ENCODE peak calls at places on chromosome 16, in ten cellular contexts. X is SJSA1; K is tibial artery; E is naive thymus-derived CD4-positive, alpha-beta T cell; R is GM23338; N is right lobe of liver; L is upper lobe of left lung; O is foreskin keratinocyte; Y is psoas muscle; D is HCT116. W is an unnamed sample. For H3K27me3 and H3K4me1, the result is how much of the 10 kb centered on the place peaks cover.

GRCh38 chr16:73176577-73177013 is 128.7 kb upstream of the ZFHX3 start:
- DNase-seq in D (peak), L (no peak), E (no peak), R (no peak), Y (no peak), X (no peak), N (no peak), K (no peak), O (peak), W (no peak)

GRCh38 chr16:87703835-87704375 is 61.9 kb downstream of the KLHDC4 start:
- DNase-seq in E (no peak), O (no peak), X (no peak), Y (no peak), D (no peak), N (no peak), R (no peak), L (no peak), K (no peak), W (no peak)

GRCh38 chr16:5042574-5043171 is 8.9 kb upstream of the NAGPA start:
- DNase-seq in R (peak), X (no peak), E (no peak), N (no peak), D (peak), K (no peak), O (peak), Y (no peak), L (no peak), W (no peak)

GRCh38 chr16:88484505-88485365 is 31.7 kb downstream of the ZFPM1 start:
- DNase-seq in Y (no peak), N (no peak), X (no peak), D (no peak), L (peak), E (no peak), O (no peak), R (no peak), K (no peak), W (no peak)

GRCh38 chr16:57504491-57504890 is 18.2 kb upstream of the DOK4 start:
- DNase-seq in R (no peak), N (no peak), K (no peak), Y (peak), O (no peak), E (no peak), X (no peak), L (no peak), D (no peak), W (no peak)

GRCh38 chr16:63361032-63361624 is 1324.9 kb upstream of the CDH8 start:
- DNase-seq in O (peak), K (no peak), N (no peak), X (no peak), Y (no peak), L (no peak), E (no peak), D (peak), R (peak), W (no peak)

GRCh38 chr16:87789437-87790277 is 23.9 kb upstream of the KLHDC4 start:
- DNase-seq in Y (peak), D (no peak), O (peak), L (no peak), K (no peak), X (peak), N (peak), E (no peak), R (no peak), W (no peak)

GRCh38 chr16:27369806-27370205 is 32.2 kb upstream of the IL21R start:
- DNase-seq in X (no peak), E (no peak), Y (no peak), D (no peak), R (no peak), O (no peak), L (no peak), N (no peak), K (no peak), W (no peak)

GRCh38 chr16:58459344-58460218 is 40.4 kb upstream of the NDRG4 start:
- DNase-seq in K (no peak), R (no peak), O (peak), D (peak), E (no peak), N (no peak), Y (no peak), L (no peak), X (no peak), W (no peak)

GRCh38 chr16:65312071-65312470 is 190.2 kb upstream of the CDH11 start:
- DNase-seq in N (no peak), E (no peak), K (no peak), R (no peak), O (no peak), D (no peak), L (no peak), X (no peak), Y (no peak), W (no peak)

GRCh38 chr16:51971184-51971583 is 575.8 kb downstream of the TOX3 start:
- DNase-seq in N (no peak), D (no peak), O (peak), E (no peak), L (no peak), X (no peak), Y (no peak), K (no peak), R (peak), W (no peak)

GRCh38 chr16:68179196-68179795 is 56.6 kb downstream of the ESRP2 start:
- DNase-seq in X (no peak), E (no peak), D (no peak), O (no peak), L (no peak), K (no peak), Y (no peak), R (no peak), N (no peak), W (no peak)

GRCh38 chr16:86100205-86101134 is 201.5 kb downstream of the IRF8 start:
- DNase-seq in X (peak), N (peak), R (no peak), O (no peak), D (no peak), L (no peak), K (no peak), E (no peak), Y (no peak), W (no peak)

GRCh38 chr16:66328282-66328681 is 38.2 kb upstream of the CDH5 start:
- DNase-seq in O (no peak), X (no peak), Y (no peak), R (no peak), D (no peak), N (no peak), E (no peak), K (no peak), L (peak), W (no peak)

GRCh38 chr16:81469710-81470481 is 25.3 kb downstream of the CMIP start:
- DNase-seq in R (no peak), Y (no peak), E (peak), X (no peak), L (peak), O (no peak), D (no peak), N (no peak), K (no peak), W (peak)

GRCh38 chr16:66296591-66296990 is 69.9 kb upstream of the CDH5 start:
- DNase-seq in D (no peak), L (no peak), Y (no peak), E (no peak), X (peak), K (no peak), O (no peak), N (no peak), R (no peak), W (no peak)

GRCh38 chr16:29318037-29318436 is 88.5 kb downstream of the NPIPB11 start:
- DNase-seq in K (no peak), Y (no peak), O (no peak), E (no peak), X (no peak), L (peak), R (no peak), D (no peak), N (no peak), W (no peak)

GRCh38 chr16:53433930-53434435 is 288 bp upstream of the RBL2 start:
- DNase-seq in X (no peak), O (peak), D (peak), N (no peak), E (no peak), R (no peak), Y (no peak), L (no peak), K (no peak), W (no peak)
- H3K27ac ChIP-seq in X (peak), O (peak), D (peak), N (peak), E (peak), R (peak), Y (peak), L (peak), K (peak), W (peak)

DNA sequence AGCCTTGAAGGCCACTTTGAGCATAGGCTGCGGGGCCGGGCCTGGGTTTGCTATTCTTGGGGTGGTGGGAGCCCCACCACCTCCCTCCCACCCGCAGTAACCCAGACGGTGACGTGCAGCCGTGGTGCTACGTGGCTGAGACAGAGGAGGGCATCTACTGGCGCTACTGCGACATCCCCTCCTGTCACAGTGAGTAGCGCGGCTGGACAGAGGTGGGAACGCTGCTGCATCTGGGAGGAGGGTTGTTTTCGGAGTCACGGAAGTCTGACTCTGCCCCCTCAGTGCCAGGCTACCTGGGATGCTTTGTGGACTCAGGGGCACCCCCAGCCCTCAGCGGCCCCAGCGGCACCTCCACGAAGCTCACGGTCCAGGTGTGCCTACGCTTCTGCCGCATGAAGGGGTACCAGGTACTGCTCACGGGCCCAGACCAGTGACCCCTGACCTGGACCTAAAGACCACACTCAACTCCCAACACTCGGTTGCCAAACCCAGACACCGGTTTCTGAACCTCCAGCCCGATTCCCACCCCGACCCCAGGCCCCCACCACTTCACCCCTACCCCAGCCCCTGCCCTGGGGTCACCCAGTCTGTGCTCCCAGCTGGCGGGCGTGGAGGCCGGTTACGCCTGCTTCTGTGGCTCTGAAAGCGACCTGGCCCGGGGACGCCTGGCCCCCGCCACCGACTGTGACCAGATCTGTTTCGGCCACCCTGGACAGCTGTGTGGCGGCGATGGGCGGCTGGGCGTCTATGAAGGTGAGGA is 2.1 kb downstream of the KREMEN2 start:
- DNase-seq in O (no peak), L (peak), D (no peak), E (no peak), N (no peak), Y (no peak), R (no peak), K (no peak), X (no peak), W (no peak)
- H3K27me3 ChIP-seq in O (under half), L (under half), D (under half), E (under half), N (under half), Y (under half), R (half or more), K (half or more), X (under half), W (under half)

GRCh38 chr16:84836967-84837366 is 17.2 kb downstream of the CRISPLD2 start:
- DNase-seq in R (no peak), E (no peak), O (no peak), X (no peak), L (no peak), D (no peak), N (no peak), Y (peak), K (no peak), W (no peak)

GRCh38 chr16:84833542-84834402 is 14.0 kb downstream of the CRISPLD2 start:
- DNase-seq in O (no peak), N (no peak), L (peak), R (no peak), Y (no peak), E (no peak), D (no peak), K (no peak), X (no peak), W (no peak)

GRCh38 chr16:84838383-84838948 is 18.7 kb downstream of the CRISPLD2 start:
- DNase-seq in R (no peak), Y (peak), D (no peak), L (peak), N (no peak), O (no peak), E (no peak), X (no peak), K (no peak), W (no peak)

GRCh38 chr16:84834403-84834772 is 14.6 kb downstream of the CRISPLD2 start:
- DNase-seq in D (no peak), N (no peak), X (no peak), Y (no peak), E (no peak), L (no peak), K (no peak), O (no peak), R (no peak), W (no peak)

DNA sequence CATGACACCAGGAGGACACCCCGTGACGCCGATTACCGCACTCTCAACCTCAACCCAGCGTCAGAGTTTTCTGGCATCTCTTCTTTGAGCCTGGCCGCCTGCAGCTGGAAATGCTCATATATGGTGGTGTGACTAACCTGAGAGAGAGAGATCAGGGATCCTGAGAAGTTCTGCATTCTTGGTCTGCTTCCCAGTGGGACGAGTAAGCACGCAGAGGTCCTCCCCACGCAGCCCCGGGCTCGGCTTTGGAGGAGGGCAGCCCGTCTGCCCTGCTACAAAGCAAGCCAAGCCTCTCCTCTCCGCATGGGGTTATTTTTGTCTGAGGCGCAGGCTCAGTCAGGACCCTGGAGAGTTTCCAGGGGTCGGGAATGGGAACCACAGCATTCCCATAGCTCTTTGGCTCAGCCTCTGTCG is 16.5 kb downstream of the CRISPLD2 start:
- DNase-seq in R (peak), D (no peak), L (peak), Y (peak), O (peak), E (no peak), N (no peak), K (peak), X (peak), W (no peak)
- H3K4me1 ChIP-seq in R (under half), D (under half), L (under half), Y (under half), O (under half), E (under half), N (under half), K (under half), X (half or more), W (under half)

DNA sequence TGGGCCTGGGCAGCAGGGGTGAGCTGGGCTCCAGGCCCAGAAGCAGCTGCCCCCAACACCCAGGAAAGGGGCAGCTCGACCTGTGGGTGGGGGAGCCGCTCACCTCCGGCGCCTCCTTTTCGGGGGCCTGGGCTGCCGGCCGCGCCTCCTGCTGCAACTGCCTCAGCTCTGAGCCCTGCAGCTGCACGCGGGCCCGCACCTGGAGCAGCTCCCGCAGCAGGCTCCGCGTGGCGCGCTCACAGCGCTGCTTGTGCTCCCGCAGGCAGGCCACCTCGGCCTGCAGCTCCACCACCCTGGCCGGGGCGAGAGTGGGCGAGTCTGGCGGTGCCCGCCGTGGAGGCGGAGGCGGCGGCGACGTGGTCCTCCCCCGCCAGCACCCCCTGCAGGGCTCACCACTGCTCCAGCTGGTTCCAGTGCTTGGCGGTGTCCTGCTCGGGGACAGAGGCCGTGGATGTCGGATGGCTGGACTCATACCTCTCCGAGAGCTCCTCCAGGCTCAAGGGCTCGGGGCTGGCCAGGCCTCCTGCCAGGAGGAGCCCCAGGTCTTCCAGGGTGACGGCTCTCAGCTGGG is 868 bp downstream of the CCDC154 start:
- DNase-seq in L (peak), E (no peak), K (no peak), O (no peak), N (no peak), X (no peak), Y (no peak), D (no peak), R (no peak), W (no peak)
- H3K27ac ChIP-seq in L (no peak), E (no peak), K (no peak), O (no peak), N (no peak), X (no peak), Y (no peak), D (no peak), R (no peak), W (no peak)